ENCODE peak calls at places on chromosomes 3 and 15, in eight cellular contexts. B, L, J, M, W, D, U and F are unnamed samples.

GRCh38 chr3:12884104-12884742 is 42.9 kb upstream of the RPL32 start:
- DNase-seq in W (peak), L (no peak), J (peak), U (no peak), D (no peak), M (no peak), B (no peak), F (no peak)

GRCh38 chr15:39919396-39919739 is 698 bp downstream of the GPR176 start:
- DNase-seq in M (no peak), B (no peak), L (no peak), J (no peak), U (no peak), D (no peak), W (no peak), F (no peak)

GRCh38 chr3:147361671-147362420 is 44.5 kb downstream of the ZIC4 start:
- DNase-seq in D (no peak), L (no peak), J (no peak), U (peak), W (no peak), M (peak), B (peak), F (no peak)

GRCh38 chr3:160707187-160707789 is 30.3 kb downstream of the ARL14 start:
- DNase-seq in B (peak), L (peak), J (peak), W (no peak), M (peak), U (peak), D (no peak), F (no peak)

GRCh38 chr15:59160880-59161593 is 45.6 kb upstream of the LDHAL6B start:
- DNase-seq in U (peak), W (peak), M (no peak), J (no peak), L (no peak), D (no peak), B (peak), F (no peak)

GRCh38 chr3:159832024-159832423 is 156.6 kb upstream of the IL12A start:
- DNase-seq in L (no peak), J (no peak), W (no peak), U (no peak), B (no peak), M (no peak), D (no peak), F (no peak)

GRCh38 chr3:51921081-51921578 is 18.0 kb upstream of the IQCF1 start:
- DNase-seq in D (no peak), M (no peak), W (no peak), B (no peak), J (no peak), L (no peak), U (no peak), F (no peak)

GRCh38 chr3:48599077-48599501 is 4.0 kb upstream of the COL7A1 start:
- DNase-seq in L (no peak), U (no peak), M (no peak), W (no peak), B (no peak), J (no peak), D (no peak), F (no peak)

GRCh38 chr15:51878446-51879386 is 49.3 kb downstream of the TMOD3 start:
- DNase-seq in W (no peak), U (no peak), B (no peak), J (peak), L (no peak), D (no peak), M (peak), F (no peak)

GRCh38 chr3:105222568-105223093 is 144.1 kb upstream of the ALCAM start:
- DNase-seq in M (no peak), L (no peak), B (peak), W (no peak), U (no peak), D (no peak), J (no peak), F (no peak)

GRCh38 chr15:60972301-60972700 is 256.8 kb downstream of the RORA start:
- DNase-seq in J (peak), L (no peak), D (no peak), M (peak), W (no peak), U (no peak), B (no peak), F (no peak)

GRCh38 chr3:11530153-11530721 is 113.5 kb downstream of the VGLL4 start:
- DNase-seq in W (peak), D (no peak), U (no peak), B (no peak), M (peak), L (no peak), J (peak), F (no peak)

GRCh38 chr15:70892002-70892911 is at the start of the genes LRRC49 and THAP10:
- DNase-seq in L (no peak), D (peak), U (peak), B (peak), M (peak), J (peak), W (peak), F (peak)

GRCh38 chr3:64238971-64239667 is 13.9 kb upstream of the PRICKLE2 start:
- DNase-seq in B (peak), W (peak), M (peak), U (no peak), D (no peak), J (peak), L (no peak), F (peak)
- H3K27ac ChIP-seq in B (peak), W (no peak), M (peak), U (no peak), D (no peak), J (peak), L (no peak), F (peak)

GRCh38 chr3:142904639-142905441 is 16.0 kb upstream of the PCOLCE2 start:
- DNase-seq in W (no peak), U (peak), M (no peak), J (peak), D (no peak), B (peak), L (no peak), F (no peak)
- TF ChIP-seq CTCF in W (no peak), U (peak), M (peak), J (no peak), D (no peak), B (peak), L (no peak), F (no peak)

GRCh38 chr3:193865879-193866480 is 270.0 kb upstream of the HES1 start:
- DNase-seq in B (no peak), J (no peak), D (no peak), M (no peak), W (no peak), L (no peak), U (no peak), F (no peak)

GRCh38 chr3:193861036-193861435 is 268.0 kb downstream of the OPA1 start:
- DNase-seq in B (no peak), M (no peak), U (no peak), J (no peak), W (no peak), D (no peak), L (no peak), F (no peak)

GRCh38 chr3:193865339-193865738 is 270.6 kb upstream of the HES1 start:
- DNase-seq in J (no peak), W (no peak), D (no peak), U (peak), B (no peak), M (no peak), L (no peak), F (no peak)

GRCh38 chr3:193859195-193859594 is 266.2 kb downstream of the OPA1 start:
- DNase-seq in B (no peak), L (no peak), J (no peak), U (no peak), M (no peak), D (no peak), W (no peak), F (no peak)

DNA sequence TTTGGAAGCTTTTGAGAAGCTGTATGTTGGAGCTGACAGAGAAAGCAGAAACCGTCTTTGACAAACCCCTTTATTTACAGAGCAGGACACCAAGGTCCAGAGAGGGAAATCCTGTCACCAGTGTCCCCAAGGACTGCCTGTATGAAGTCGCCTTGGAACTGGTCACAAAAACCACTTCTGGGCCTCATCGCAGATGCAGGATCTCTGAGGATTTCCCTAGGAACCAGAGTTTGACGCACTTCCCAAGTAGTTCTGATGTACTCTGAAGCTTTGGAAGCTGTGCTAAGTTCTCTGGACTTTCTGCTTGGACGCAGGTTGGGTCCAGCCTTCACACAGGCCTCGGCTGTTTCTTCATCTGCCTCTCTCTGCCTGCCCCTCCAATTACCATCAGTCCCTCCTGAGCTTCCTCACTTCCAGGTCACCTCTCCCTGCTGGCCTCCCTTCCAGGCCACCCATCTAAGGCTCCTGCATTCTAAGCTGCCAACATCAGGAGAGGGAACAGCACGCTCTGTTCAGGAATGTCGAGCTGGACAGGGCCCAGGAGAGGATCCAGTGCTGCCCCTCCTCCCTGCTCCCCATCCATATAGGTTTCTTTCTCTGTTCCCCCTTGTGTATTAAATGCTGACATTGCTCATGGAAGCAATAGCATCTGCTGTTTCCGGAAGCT is 270.8 kb downstream of the OPA1 start:
- DNase-seq in W (peak), B (no peak), L (no peak), D (no peak), M (no peak), J (no peak), U (no peak), F (no peak)
- H3K27ac ChIP-seq in W (no peak), B (no peak), L (no peak), D (peak), M (no peak), J (no peak), U (no peak), F (no peak)

GRCh38 chr3:63908776-63909175 is 3.4 kb downstream of the SCAANT1 start:
- DNase-seq in W (no peak), M (no peak), D (no peak), J (no peak), U (no peak), B (no peak), L (no peak), F (no peak)

GRCh38 chr3:63905731-63906620 is 6.2 kb downstream of the SCAANT1 start:
- DNase-seq in M (no peak), B (no peak), U (no peak), J (no peak), L (no peak), W (no peak), D (no peak), F (no peak)

GRCh38 chr3:63909431-63909830 is 2.8 kb downstream of the SCAANT1 start:
- DNase-seq in M (no peak), J (no peak), W (no peak), B (no peak), U (no peak), D (no peak), L (no peak), F (no peak)

GRCh38 chr3:63910873-63911272 is 1.3 kb downstream of the SCAANT1 start:
- DNase-seq in B (no peak), J (peak), U (peak), D (no peak), W (no peak), M (no peak), L (no peak), F (no peak)

DNA sequence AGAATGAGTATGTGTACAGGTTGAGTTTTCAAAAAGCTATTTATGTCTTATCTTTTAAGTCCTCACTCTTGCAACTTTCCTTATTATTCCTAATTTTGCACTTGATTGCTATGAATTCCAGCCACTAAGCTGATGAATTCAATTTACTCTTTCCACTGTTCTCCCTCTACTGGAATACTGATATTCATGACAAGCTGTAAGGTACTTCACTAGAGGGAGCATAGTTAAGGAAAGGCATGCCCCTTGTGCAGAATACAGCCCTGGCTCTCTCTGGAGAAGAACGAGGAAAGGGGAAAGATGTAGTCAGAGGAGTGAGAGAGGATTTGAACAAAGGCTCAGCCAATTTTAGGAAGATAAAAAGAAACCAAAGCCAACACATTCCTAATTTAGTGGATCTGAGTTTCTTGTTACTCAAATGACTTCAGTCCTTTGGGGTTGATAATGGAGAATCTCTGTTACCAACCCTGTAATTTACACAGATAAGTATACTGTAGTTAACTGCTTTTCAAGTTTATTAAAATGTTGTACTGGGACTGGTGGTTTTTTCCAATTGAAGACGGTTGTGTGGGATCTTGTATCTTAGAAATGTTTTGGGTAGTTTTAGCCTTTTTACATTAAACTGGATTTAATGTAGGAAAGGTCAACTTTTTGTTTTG is 4.0 kb downstream of the SCAANT1 start:
- DNase-seq in L (no peak), W (no peak), B (no peak), U (no peak), D (no peak), M (no peak), J (no peak), F (no peak)
- TF ChIP-seq CTCF in L (no peak), W (no peak), B (peak), U (no peak), D (no peak), M (peak), J (peak), F (no peak)

DNA sequence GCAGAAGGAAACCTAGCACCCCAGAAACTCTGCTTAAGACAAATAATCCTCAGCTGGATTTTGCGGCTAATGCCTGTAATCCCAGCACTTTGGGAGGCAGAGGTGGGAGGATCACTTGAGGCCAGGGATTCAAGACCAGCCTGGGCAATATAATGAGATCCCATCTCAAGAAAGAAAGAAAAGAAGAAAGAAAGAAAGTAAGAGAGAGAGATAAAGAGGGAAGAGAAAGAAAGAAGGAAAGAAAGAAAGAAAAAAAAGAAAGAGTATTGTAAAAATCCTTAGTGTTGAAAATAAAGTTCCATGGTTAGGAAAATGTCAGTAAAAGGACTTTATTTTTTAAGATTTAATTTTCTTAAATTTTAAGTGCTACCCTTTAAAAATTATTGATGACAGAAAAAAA is 54.9 kb upstream of the LRRFIP2 start:
- DNase-seq in D (no peak), L (no peak), W (no peak), B (no peak), U (no peak), M (no peak), J (no peak), F (no peak)
- H3K27ac ChIP-seq in D (no peak), L (no peak), W (no peak), B (no peak), U (no peak), M (no peak), J (no peak), F (no peak)

GRCh38 chr3:180802837-180803236 is 109.6 kb upstream of the FXR1 start:
- DNase-seq in W (no peak), U (peak), M (peak), L (no peak), J (peak), D (no peak), B (no peak), F (no peak)
- TF ChIP-seq CTCF in W (peak), U (peak), M (peak), L (peak), J (peak), D (no peak), B (peak), F (no peak)

GRCh38 chr3:50008931-50009330 is 69.0 kb downstream of the RBM6 start:
- DNase-seq in W (no peak), D (no peak), B (no peak), U (no peak), M (no peak), J (peak), L (no peak), F (no peak)
- H3K27ac ChIP-seq in W (no peak), D (no peak), B (no peak), U (no peak), M (no peak), J (no peak), L (no peak), F (no peak)